ENCODE peak calls at places on chromosome 18, in eight cellular contexts. Y, W, L, U, C, H, N and J are unnamed samples.

GRCh38 chr18:71324356-71324755 is 1035.5 kb downstream of the SOCS6 start:
- DNase-seq in U (no peak), N (no peak), W (no peak), C (no peak), Y (no peak), L (no peak), H (no peak), J (no peak)

GRCh38 chr18:32804126-32804888 is 31.5 kb upstream of the KLHL14 start:
- DNase-seq in C (no peak), H (no peak), W (no peak), Y (no peak), U (no peak), N (no peak), L (no peak), J (no peak)

GRCh38 chr18:14075196-14075595 is 57.0 kb downstream of the ZNF519 start:
- DNase-seq in W (no peak), H (no peak), C (no peak), N (no peak), Y (no peak), L (no peak), U (no peak), J (no peak)

GRCh38 chr18:3715223-3716080 is 265.5 kb downstream of the TGIF1 start:
- DNase-seq in U (no peak), W (no peak), L (no peak), N (no peak), H (no peak), Y (no peak), C (no peak), J (no peak)

GRCh38 chr18:7817596-7817995 is 250.5 kb downstream of the PTPRM start:
- DNase-seq in U (no peak), H (no peak), N (no peak), Y (peak), L (no peak), C (peak), W (no peak), J (peak)

GRCh38 chr18:23094411-23095165 is 40.7 kb upstream of the CABLES1 start:
- DNase-seq in L (no peak), N (no peak), C (no peak), Y (no peak), W (no peak), H (no peak), U (no peak), J (no peak)

GRCh38 chr18:30622104-30622503 is 420.4 kb downstream of the DSC3 start:
- DNase-seq in W (no peak), C (no peak), H (no peak), U (no peak), L (no peak), N (no peak), Y (no peak), J (no peak)

GRCh38 chr18:49013961-49014604 is 63.3 kb upstream of the SMAD7 start:
- DNase-seq in Y (peak), L (no peak), H (no peak), U (peak), N (no peak), C (no peak), W (no peak), J (no peak)

GRCh38 chr18:6328624-6329016 is 86.1 kb downstream of the L3MBTL4 start:
- DNase-seq in Y (peak), H (no peak), W (no peak), C (no peak), N (no peak), L (no peak), U (no peak), J (no peak)

GRCh38 chr18:28366667-28367066 is 189.7 kb upstream of the CDH2 start:
- DNase-seq in W (no peak), L (no peak), U (no peak), N (no peak), Y (no peak), C (no peak), H (no peak), J (no peak)

GRCh38 chr18:55839350-55839749 is 251.4 kb upstream of the TCF4 start:
- DNase-seq in W (no peak), Y (no peak), U (no peak), H (no peak), C (peak), N (peak), L (no peak), J (peak)

GRCh38 chr18:39313992-39314391 is 1748.4 kb upstream of the CELF4 start:
- DNase-seq in N (no peak), C (no peak), Y (no peak), H (no peak), W (no peak), L (no peak), U (no peak), J (no peak)

GRCh38 chr18:78672862-78673446 is 306.7 kb upstream of the SALL3 start:
- DNase-seq in L (no peak), Y (no peak), U (no peak), N (no peak), W (no peak), C (no peak), H (no peak), J (no peak)

GRCh38 chr18:79779021-79779699 is 18.6 kb upstream of the KCNG2 start:
- DNase-seq in H (no peak), U (no peak), W (no peak), Y (no peak), N (no peak), L (no peak), C (no peak), J (no peak)

GRCh38 chr18:702957-703659 is 9.3 kb downstream of the ENOSF1 start:
- DNase-seq in W (no peak), L (no peak), H (no peak), Y (no peak), C (peak), U (no peak), N (peak), J (peak)

GRCh38 chr18:45879681-45880655 is 54.5 kb downstream of the SIGLEC15 start:
- DNase-seq in U (peak), N (peak), H (no peak), L (peak), W (peak), C (peak), Y (peak), J (peak)

GRCh38 chr18:7520200-7520780 is 46.8 kb upstream of the PTPRM start:
- DNase-seq in Y (no peak), W (no peak), C (no peak), U (no peak), N (no peak), H (no peak), L (no peak), J (no peak)

DNA sequence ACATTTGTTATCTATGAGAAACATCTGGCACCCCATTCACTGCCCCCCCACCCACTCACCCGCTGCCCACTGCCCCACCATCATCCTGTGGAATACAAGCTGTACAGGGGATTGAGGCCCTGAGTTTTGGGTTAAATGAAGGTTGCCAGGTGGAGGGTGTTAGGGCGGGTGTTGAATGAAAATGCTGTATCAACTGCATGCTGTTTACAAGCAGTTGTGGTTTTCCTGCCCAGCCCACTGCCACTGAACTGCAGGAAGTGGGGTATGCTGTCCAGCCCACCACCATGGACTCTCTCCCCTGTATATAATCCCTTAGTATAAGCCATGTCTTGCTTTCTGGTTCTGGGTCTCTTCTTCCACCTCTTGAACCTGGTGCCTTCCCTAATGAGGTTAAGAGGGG is 481.9 kb downstream of the METTL4 start:
- DNase-seq in N (no peak), U (no peak), H (no peak), C (no peak), W (no peak), L (no peak), Y (no peak), J (no peak)
- H3K4me3 ChIP-seq in N (no peak), U (no peak), H (no peak), C (no peak), W (no peak), L (no peak), Y (no peak), J (no peak)

DNA sequence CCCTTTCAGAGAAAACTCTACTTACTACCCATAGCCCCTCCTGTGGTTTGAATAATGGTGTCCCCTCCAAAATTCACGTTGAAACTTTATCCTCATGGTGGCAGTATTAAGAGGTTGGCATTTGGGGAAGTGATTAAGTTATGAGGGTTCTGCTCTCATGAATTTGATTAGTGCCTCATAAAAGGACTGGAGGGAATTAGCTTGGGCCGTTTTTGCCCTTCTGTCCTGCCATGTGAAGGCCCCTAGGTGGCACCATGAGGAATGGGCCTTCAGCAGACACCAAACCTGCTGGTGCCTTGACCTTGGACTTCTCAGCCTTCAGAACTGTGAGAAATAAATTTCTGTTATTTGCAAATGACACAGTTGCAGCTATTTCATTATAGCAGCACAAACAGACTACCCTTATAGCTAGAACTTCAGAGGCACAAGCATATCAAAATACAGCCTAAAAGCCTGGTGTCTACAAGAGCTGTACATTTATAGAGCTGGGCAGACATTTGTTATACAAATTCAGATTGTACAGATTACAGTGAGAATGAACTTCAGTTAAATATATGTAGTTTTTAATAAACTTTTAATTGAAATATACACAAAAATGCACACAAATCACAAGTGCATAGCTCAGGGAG is 2.6 kb upstream of the PTPN2 start:
- DNase-seq in L (no peak), Y (peak), N (no peak), C (no peak), W (no peak), U (no peak), H (no peak), J (no peak)
- TF ChIP-seq CTCF in L (no peak), Y (no peak), N (peak), C (peak), W (peak), U (peak), H (no peak), J (peak)

DNA sequence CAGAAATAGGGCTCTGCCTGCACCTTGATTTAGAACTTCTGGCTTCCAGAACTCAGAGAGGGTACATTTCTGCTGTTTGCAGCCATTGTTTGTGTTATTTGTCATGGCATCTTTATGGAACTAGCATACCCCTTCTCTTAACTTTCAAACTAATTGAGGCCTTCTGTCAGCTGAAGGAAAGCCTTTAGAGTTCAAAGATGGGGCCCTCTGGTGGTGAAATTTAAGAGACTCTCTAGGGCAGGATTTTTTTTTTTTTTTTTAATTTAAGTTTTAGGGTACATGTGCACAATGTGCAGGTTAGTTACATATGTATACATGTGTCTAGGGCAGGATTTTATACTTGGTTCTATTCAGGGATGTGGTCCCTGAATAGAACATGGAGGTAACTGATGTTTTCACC is 260.6 kb upstream of the LINC00305 start:
- DNase-seq in C (no peak), U (no peak), H (no peak), L (no peak), Y (no peak), W (no peak), N (no peak), J (peak)
- H3K4me3 ChIP-seq in C (no peak), U (no peak), H (no peak), L (no peak), Y (no peak), W (no peak), N (no peak), J (no peak)

DNA sequence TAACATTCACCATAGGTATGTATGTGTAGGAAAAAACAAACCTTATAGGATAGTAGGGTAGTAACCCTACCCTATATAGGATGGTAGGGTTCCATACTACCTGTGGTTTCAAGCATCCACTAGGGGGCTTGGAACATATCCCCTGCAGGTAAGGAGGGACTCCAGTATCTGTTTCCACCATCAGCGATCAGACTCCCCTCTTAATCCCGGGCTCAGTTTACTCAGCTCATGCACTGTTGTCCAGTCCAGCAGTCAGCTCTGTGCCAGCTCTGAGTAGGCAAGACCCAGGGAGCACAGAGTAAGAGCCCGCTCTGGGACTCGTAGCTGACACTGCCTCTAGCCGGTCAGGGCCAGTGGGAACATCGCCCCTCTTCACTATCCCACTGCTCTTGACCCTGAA is 61.7 kb downstream of the MEX3C start:
- DNase-seq in C (no peak), H (no peak), L (no peak), Y (no peak), N (no peak), U (no peak), W (peak), J (no peak)
- TF ChIP-seq CTCF in C (peak), H (peak), L (no peak), Y (no peak), N (peak), U (no peak), W (peak), J (peak)

GRCh38 chr18:36468161-36468560 is 170.6 kb downstream of the FHOD3 start:
- DNase-seq in N (no peak), L (no peak), Y (no peak), U (no peak), W (no peak), C (no peak), H (no peak), J (no peak)
- H3K4me3 ChIP-seq in N (no peak), L (no peak), Y (no peak), U (no peak), W (no peak), C (no peak), H (no peak), J (no peak)

GRCh38 chr18:72648079-72648478 is 103.9 kb upstream of the CBLN2 start:
- DNase-seq in U (no peak), Y (no peak), N (no peak), L (no peak), W (no peak), C (no peak), H (no peak), J (no peak)

GRCh38 chr18:72652990-72653593 is 109.0 kb upstream of the CBLN2 start:
- DNase-seq in N (no peak), C (no peak), H (no peak), L (no peak), W (no peak), Y (peak), U (peak), J (peak)

GRCh38 chr18:72651033-72651432 is 106.9 kb upstream of the CBLN2 start:
- DNase-seq in H (no peak), W (no peak), L (no peak), U (no peak), N (no peak), Y (no peak), C (no peak), J (no peak)
- TF ChIP-seq CTCF in H (no peak), W (no peak), L (no peak), U (no peak), N (no peak), Y (no peak), C (no peak), J (no peak)

GRCh38 chr18:36786686-36787085 is 42.1 kb downstream of the TPGS2 start:
- DNase-seq in Y (peak), H (peak), L (peak), W (no peak), N (peak), U (peak), C (peak), J (peak)
- H3K4me3 ChIP-seq in Y (no peak), H (peak), L (no peak), W (no peak), N (no peak), U (no peak), C (no peak), J (no peak)

GRCh38 chr18:26771524-26771923 is 94.0 kb downstream of the AQP4 start:
- DNase-seq in Y (peak), N (no peak), U (no peak), L (no peak), W (no peak), H (no peak), C (no peak), J (peak)
- TF ChIP-seq CTCF in Y (peak), N (peak), U (peak), L (no peak), W (peak), H (no peak), C (peak), J (peak)

GRCh38 chr18:76306685-76307292 is 188.3 kb downstream of the ZNF516 start:
- DNase-seq in N (peak), U (no peak), C (no peak), W (peak), Y (no peak), H (no peak), L (no peak), J (no peak)
- H3K4me3 ChIP-seq in N (no peak), U (no peak), C (no peak), W (no peak), Y (no peak), H (no peak), L (no peak), J (no peak)